ENCODE peak calls at places on chromosomes 11 and 22, in six cellular contexts. O is AG04450, G is H1, F is HFF-Myc, N is psoas muscle, Y is cardiac fibroblast. A is an unnamed sample.

GRCh38 chr11:61103851-61104423 is 1.6 kb downstream of the CD5 start:
- DNase-seq in O (no peak), G (no peak), F (no peak), N (no peak), Y (no peak), A (no peak)

GRCh38 chr11:44876923-44877322 is 73.8 kb downstream of the TP53I11 start:
- DNase-seq in O (no peak), G (no peak), F (no peak), N (peak), Y (no peak), A (no peak)

GRCh38 chr11:48116843-48117242 is 99.8 kb upstream of the OR4B1 start:
- DNase-seq in O (no peak), G (no peak), F (no peak), N (no peak), Y (peak), A (no peak)

GRCh38 chr11:126233391-126233790 is 21.8 kb downstream of the FAM118B start:
- DNase-seq in O (no peak), G (no peak), F (no peak), N (no peak), Y (no peak), A (no peak)

GRCh38 chr11:124483422-124483821 is 37.9 kb upstream of the OR8B8 start:
- DNase-seq in O (no peak), G (no peak), F (no peak), N (no peak), Y (no peak), A (no peak)

GRCh38 chr11:44815917-44816456 is 89.2 kb downstream of the TSPAN18 start:
- DNase-seq in O (no peak), G (no peak), F (no peak), N (no peak), Y (no peak), A (no peak)

GRCh38 chr11:27469333-27469680 is 3.3 kb downstream of the LGR4 start:
- DNase-seq in O (no peak), G (no peak), F (no peak), N (no peak), Y (no peak), A (no peak)

GRCh38 chr11:86570020-86570419 is 102.4 kb downstream of the ME3 start:
- DNase-seq in O (no peak), G (no peak), F (no peak), N (no peak), Y (no peak), A (no peak)

GRCh38 chr11:126927628-126928027 is 72.9 kb downstream of the KIRREL3 start:
- DNase-seq in O (no peak), G (no peak), F (no peak), N (no peak), Y (no peak), A (no peak)

GRCh38 chr11:102468636-102469195 is 16.2 kb upstream of the TMEM123 start:
- DNase-seq in O (no peak), G (no peak), F (no peak), N (no peak), Y (no peak), A (no peak)

GRCh38 chr22:35023692-35024363 is 42.1 kb upstream of the ISX start:
- DNase-seq in O (no peak), G (peak), F (peak), N (peak), Y (peak), A (no peak)

GRCh38 chr11:35583126-35583525 is 35.1 kb upstream of the FJX1 start:
- DNase-seq in O (no peak), G (no peak), F (no peak), N (no peak), Y (peak), A (no peak)

GRCh38 chr11:47366020-47366490 is 12.3 kb downstream of the SPI1 start:
- DNase-seq in O (no peak), G (no peak), F (no peak), N (no peak), Y (no peak), A (no peak)

GRCh38 chr11:95912902-95913560 is 10.9 kb downstream of the MTMR2 start:
- DNase-seq in O (no peak), G (no peak), F (no peak), N (no peak), Y (peak), A (no peak)

GRCh38 chr11:64139045-64139444 is 26.9 kb downstream of the MACROD1 start:
- DNase-seq in O (no peak), G (no peak), F (no peak), N (no peak), Y (no peak), A (no peak)

GRCh38 chr11:110479445-110480101 is 49.8 kb downstream of the FDX1 start:
- DNase-seq in O (peak), G (no peak), F (no peak), N (no peak), Y (peak), A (no peak)

GRCh38 chr11:34719303-34719848 is 98.5 kb downstream of the EHF start:
- DNase-seq in O (no peak), G (no peak), F (no peak), N (no peak), Y (no peak), A (no peak)

GRCh38 chr11:61833926-61834277 is 5.8 kb downstream of the FADS2 start:
- DNase-seq in O (no peak), G (no peak), F (no peak), N (no peak), Y (no peak), A (no peak)

GRCh38 chr11:134515081-134515960 is 103.3 kb upstream of the B3GAT1 start:
- DNase-seq in O (no peak), G (no peak), F (no peak), N (peak), Y (no peak), A (no peak)

GRCh38 chr11:131980878-131981668 is 610.7 kb downstream of the NTM start:
- DNase-seq in O (no peak), G (no peak), F (no peak), N (no peak), Y (no peak), A (no peak)

DNA sequence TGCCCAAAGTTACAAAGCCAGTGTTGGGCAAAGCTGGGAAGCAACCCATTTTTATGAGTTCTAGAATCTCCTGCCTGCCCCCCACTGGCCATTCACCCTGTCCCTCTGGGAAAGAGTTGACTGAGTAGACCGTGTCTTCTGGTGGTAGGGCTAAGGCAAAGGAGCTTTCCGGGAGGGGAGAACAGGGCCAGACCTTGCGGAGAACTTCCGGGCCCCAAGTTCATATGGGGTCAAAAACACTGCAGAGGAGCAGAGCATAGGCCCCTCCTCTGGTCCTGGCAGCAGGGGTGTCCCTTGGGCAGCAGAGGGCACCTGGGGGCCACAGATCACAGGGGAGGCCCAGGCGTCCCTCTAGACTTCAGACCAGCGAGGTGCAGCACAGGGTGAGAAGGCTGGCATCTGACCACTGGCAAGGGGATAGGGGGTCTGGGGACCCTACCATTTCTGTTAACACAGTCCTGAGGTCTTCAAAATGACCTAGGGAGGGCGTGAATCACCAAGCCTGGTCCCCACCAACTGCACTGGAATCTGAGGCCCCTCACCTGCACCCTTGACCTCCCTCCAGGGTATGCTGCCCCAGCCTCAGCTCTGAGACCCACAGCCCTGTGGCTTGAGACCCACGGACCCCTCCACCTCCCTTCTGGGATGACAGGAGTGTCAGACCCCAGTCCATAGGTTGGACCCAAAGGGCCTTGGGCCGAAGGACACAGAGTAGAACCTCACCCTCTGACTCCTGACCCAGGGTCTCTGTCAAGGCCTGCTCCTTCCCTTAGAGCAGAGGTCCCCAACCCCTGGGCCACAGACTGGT is 1.3 kb upstream of the ARAP1 start:
- DNase-seq in O (no peak), G (no peak), F (no peak), N (peak), Y (no peak), A (no peak)
- TF ChIP-seq CTCF in O (no peak), G (no peak), F (no peak), N (no peak), Y (no peak), A (peak)

DNA sequence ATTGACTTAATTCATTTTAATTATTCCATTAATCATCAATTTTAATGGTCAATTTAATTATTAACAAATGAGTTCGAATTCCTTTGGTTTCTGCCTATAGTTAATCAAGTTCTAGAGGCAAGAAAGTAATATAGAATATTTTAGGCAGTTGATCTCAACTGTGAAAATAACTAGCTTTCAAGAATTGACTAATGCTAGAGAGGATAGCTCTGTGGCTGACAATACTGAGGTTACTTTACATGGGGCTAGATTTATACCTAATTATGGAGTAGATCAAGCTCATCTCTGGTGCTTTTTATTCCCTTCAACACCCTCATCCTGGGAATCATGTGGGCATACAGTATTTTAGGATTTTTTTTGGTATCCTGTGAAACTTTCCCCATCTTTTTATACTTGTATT is 259.4 kb downstream of the GRM5 start:
- DNase-seq in O (no peak), G (no peak), F (no peak), N (no peak), Y (no peak), A (no peak)
- H3K4me3 ChIP-seq in O (no peak), G (no peak), F (no peak), N (no peak), Y (no peak), A (no peak)

DNA sequence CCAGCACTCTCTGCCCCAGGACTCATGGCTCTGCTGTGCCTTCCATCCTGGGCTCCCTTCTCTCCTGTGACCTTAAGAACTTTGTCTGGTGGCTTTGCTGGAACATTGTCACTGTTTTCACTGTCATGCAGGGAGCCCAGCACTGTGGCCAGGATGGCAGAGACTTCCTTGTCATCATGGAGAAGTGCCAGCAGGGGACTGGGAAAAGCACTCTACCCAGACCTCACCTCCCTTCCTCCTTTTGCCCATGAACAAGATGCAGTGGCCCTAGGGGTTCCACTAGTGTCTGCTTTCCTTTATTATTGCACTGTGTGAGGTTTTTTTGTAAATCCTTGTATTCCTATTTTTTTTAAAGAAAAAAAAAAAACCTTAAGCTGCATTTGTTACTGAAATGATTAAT is 2.9 kb upstream of the TTC36 start:
- DNase-seq in O (no peak), G (no peak), F (no peak), N (no peak), Y (no peak), A (no peak)
- TF ChIP-seq CTCF in O (no peak), G (no peak), F (no peak), N (no peak), Y (no peak), A (no peak)

DNA sequence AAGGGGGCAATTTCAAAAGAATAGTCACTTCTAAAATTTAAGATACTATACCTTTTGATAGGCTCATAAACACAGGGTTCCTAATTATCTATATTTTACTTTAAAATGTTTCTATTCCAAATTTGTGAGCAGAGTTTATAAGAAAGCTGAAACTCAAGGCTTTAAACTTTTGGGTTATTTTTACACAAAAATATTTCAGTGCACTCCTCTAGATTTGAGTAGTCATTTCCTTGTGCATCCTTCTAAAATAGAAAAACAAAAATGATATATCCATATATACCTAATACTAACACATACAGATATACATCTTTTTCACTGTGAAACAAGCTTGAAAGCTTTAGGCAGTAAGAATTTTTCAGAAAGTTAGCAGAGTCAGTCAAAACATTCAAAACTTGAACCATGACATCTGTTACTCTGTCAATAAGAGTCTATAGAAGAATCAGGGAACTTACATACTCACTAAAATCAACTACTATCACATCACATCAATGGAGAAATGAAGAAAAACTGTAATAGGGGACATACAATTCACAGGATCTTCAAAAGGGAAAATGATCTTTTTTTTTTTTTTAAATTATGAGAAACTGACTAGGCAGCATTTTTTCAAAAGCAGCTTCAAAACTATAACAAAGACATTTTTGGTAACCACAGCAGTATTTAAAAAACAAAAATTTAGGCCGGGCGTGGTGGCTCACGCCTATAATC is 5.1 kb downstream of the PHF21A start:
- DNase-seq in O (no peak), G (no peak), F (no peak), N (no peak), Y (no peak), A (no peak)
- H3K4me3 ChIP-seq in O (no peak), G (no peak), F (no peak), N (no peak), Y (no peak), A (no peak)

DNA sequence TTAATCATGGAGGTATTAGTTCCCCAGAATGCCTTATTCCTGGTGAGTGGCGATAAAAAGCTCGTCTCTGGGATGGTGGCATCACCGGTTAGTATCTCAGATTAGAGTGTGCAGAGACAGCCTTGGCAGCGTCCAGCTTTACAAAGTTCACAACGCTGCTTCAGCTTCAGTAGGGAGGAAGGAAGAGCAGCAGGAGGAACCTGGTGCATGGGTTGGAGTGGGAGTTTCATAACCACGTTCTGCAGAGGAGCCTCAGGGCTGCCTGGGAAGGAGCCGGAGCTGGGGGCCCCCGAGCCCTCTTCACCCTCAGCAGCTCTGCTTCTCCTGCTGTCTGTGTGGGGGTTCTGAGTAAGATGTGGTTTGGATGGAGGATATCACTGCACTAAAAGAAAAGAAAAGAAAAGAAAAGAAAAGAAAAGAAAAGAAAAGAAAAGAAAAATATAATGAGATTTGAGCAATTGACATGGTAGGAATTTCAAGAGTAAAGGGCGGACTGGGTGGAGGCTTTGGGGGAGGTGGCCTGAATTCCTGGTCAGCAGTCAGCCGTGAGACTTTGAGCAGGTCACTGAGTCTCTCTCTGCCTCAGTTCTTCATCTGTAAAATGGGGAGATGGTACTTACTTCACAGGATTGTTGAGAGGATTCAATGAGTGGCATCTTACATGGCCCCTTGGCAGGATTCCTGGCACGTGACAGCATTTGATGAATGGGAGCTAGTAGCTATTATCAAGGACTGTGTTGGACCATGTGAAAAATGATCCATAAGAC is 6.5 kb downstream of the ASPHD2 start:
- DNase-seq in O (no peak), G (no peak), F (no peak), N (no peak), Y (no peak), A (no peak)
- TF ChIP-seq CTCF in O (no peak), G (no peak), F (no peak), N (no peak), Y (no peak), A (no peak)

DNA sequence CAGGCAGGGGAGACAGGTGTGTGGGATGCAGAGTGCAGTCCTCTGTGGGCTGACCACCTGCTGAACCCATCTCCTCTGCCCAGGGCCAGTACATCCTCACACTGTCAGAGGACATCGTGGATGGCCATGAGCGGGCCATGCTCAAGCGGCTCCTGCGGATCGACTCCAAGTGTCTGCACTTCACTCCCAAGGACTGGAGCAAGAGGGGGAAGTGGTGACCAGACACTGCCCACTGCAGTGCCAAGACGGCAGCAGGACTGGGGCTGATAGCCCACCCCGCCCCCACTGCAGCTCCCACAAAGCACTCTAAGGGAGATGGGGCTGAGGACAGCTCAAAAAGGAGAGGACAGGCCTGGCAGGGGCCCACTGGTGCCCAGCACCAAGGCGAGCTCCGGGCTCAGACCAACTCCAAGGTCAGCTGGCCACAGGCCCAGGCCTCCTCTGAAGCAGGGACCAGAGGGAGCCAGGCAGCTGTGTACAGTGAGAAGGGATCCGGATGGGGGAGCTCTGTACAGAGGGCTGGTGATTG is 1.6 kb downstream of the RNASEH2C start:
- DNase-seq in O (no peak), G (no peak), F (no peak), N (no peak), Y (peak), A (no peak)
- H3K4me3 ChIP-seq in O (peak), G (no peak), F (peak), N (peak), Y (peak), A (peak)

A was measured in epithelial cell of proximal tubule.